ENCODE peak calls at places on chromosomes 5 and 9, in six cellular contexts. N is IMR-90, K is esophagus squamous epithelium, Q is breast epithelium, A is prostate gland, T is gastrocnemius medialis. X is an unnamed sample.
A peak's percentile ranks its signal among the peaks of the same experiment; 100 is the strongest.

GRCh38 chr9:114214181-114214580 is 58.8 kb downstream of the COL27A1 start:
- DNase-seq in N (peak; percentile 48), K (no peak), Q (no peak), A (peak; percentile 29), T (no peak), X (no peak)

GRCh38 chr5:59547731-59548130 is 345.8 kb downstream of the PDE4D start:
- DNase-seq in N (no peak), K (no peak), Q (no peak), A (no peak), T (no peak), X (no peak)

GRCh38 chr5:151733727-151734408 is 24.6 kb downstream of the ATOX1 start:
- DNase-seq in N (peak; percentile 41), K (no peak), Q (no peak), A (no peak), T (no peak), X (no peak)

GRCh38 chr5:132000677-132001453 is 10.6 kb downstream of the ACSL6 start:
- DNase-seq in N (no peak), K (no peak), Q (no peak), A (no peak), T (peak; percentile 58), X (no peak)

GRCh38 chr9:81490605-81491331 is 198.6 kb downstream of the TLE1 start:
- DNase-seq in N (peak; percentile 86), K (no peak), Q (no peak), A (no peak), T (no peak), X (no peak)

GRCh38 chr9:34437006-34437925 is 21.1 kb downstream of the FAM219A start:
- DNase-seq in N (peak; percentile 79), K (no peak), Q (no peak), A (peak; percentile 62), T (no peak), X (peak; percentile 80)

GRCh38 chr9:133490865-133491655 is 12.2 kb upstream of the SLC2A6 start:
- DNase-seq in N (no peak), K (no peak), Q (no peak), A (no peak), T (no peak), X (no peak)

GRCh38 chr5:23314827-23315226 is 192.6 kb upstream of the PRDM9 start:
- DNase-seq in N (peak; percentile 4), K (no peak), Q (no peak), A (no peak), T (no peak), X (no peak)

GRCh38 chr9:136773386-136774044 is 9.2 kb upstream of the LCN15 start:
- DNase-seq in N (no peak), K (no peak), Q (no peak), A (no peak), T (no peak), X (peak; percentile 53)

GRCh38 chr5:6408260-6408596 is 29.9 kb upstream of the MED10 start:
- DNase-seq in N (no peak), K (no peak), Q (no peak), A (no peak), T (no peak), X (no peak)

GRCh38 chr9:89256690-89257089 is 54.3 kb upstream of the CKS2 start:
- DNase-seq in N (no peak), K (no peak), Q (no peak), A (no peak), T (no peak), X (no peak)

GRCh38 chr5:106019271-106019670 is 1651.5 kb downstream of the EFNA5 start:
- DNase-seq in N (peak; percentile 62), K (no peak), Q (no peak), A (no peak), T (no peak), X (no peak)

GRCh38 chr9:136267261-136268111 is 21.9 kb upstream of the QSOX2 start:
- DNase-seq in N (peak; percentile 78), K (peak; percentile 26), Q (peak; percentile 65), A (peak; percentile 73), T (peak; percentile 32), X (peak; percentile 93)

GRCh38 chr5:150497989-150498317 is 10.0 kb upstream of the NDST1 start:
- DNase-seq in N (no peak), K (no peak), Q (no peak), A (no peak), T (no peak), X (no peak)

GRCh38 chr5:68047035-68047434 is 168.5 kb upstream of the PIK3R1 start:
- DNase-seq in N (peak; percentile 54), K (no peak), Q (no peak), A (no peak), T (no peak), X (no peak)

GRCh38 chr5:135184646-135185045 is 150.6 kb upstream of the PITX1 start:
- DNase-seq in N (no peak), K (no peak), Q (no peak), A (no peak), T (no peak), X (no peak)

GRCh38 chr5:128009399-128009798 is 74.2 kb upstream of the SLC12A2 start:
- DNase-seq in N (no peak), K (no peak), Q (no peak), A (no peak), T (no peak), X (no peak)

GRCh38 chr5:32419791-32420190 is 24.7 kb downstream of the ZFR start:
- DNase-seq in N (no peak), K (no peak), Q (no peak), A (no peak), T (no peak), X (no peak)

GRCh38 chr5:40206030-40206429 is 473.7 kb upstream of the PTGER4 start:
- DNase-seq in N (no peak), K (no peak), Q (no peak), A (no peak), T (no peak), X (no peak)

GRCh38 chr5:118981783-118982182 is 6.6 kb downstream of the DTWD2 start:
- DNase-seq in N (no peak), K (no peak), Q (no peak), A (no peak), T (no peak), X (no peak)

GRCh38 chr5:175103746-175104145 is 340.2 kb downstream of the DRD1 start:
- DNase-seq in N (no peak), K (no peak), Q (no peak), A (no peak), T (no peak), X (no peak)

GRCh38 chr9:134880484-134881312 is at the start of gene FCN2:
- DNase-seq in N (no peak), K (no peak), Q (no peak), A (no peak), T (no peak), X (no peak)

GRCh38 chr5:116785101-116785500 is 210.5 kb upstream of the SEMA6A start:
- DNase-seq in N (no peak), K (no peak), Q (no peak), A (no peak), T (no peak), X (no peak)

GRCh38 chr9:104093647-104094533 is at the start of gene SMC2:
- DNase-seq in N (peak; percentile 84), K (peak; percentile 58), Q (peak; percentile 87), A (peak; percentile 90), T (peak; percentile 79), X (peak; percentile 94)
- TF ChIP-seq POLR2A in N (peak; percentile 81), K (no peak), Q (no peak), A (peak; percentile 80), T (peak; percentile 67), X (peak; percentile 94)

GRCh38 chr9:125126019-125126746 is 17.1 kb downstream of the SCAI start:
- DNase-seq in N (peak; percentile 100), K (peak; percentile 46), Q (peak; percentile 67), A (peak; percentile 19), T (peak; percentile 79), X (peak; percentile 20)
- TF ChIP-seq POLR2A in N (no peak), K (no peak), Q (no peak), A (no peak), T (no peak), X (no peak)

GRCh38 chr9:4742246-4742645 is 1.2 kb upstream of the AK3 start:
- DNase-seq in N (no peak), K (no peak), Q (no peak), A (no peak), T (no peak), X (no peak)

GRCh38 chr9:4741365-4742031 is 496 bp upstream of the AK3 start:
- DNase-seq in N (no peak), K (no peak), Q (no peak), A (peak; percentile 38), T (no peak), X (peak; percentile 51)

GRCh38 chr9:4740373-4740622 is 704 bp downstream of the AK3 start:
- DNase-seq in N (no peak), K (no peak), Q (no peak), A (no peak), T (no peak), X (no peak)

GRCh38 chr9:4739587-4740372 is 1.2 kb downstream of the AK3 start:
- DNase-seq in N (no peak), K (no peak), Q (no peak), A (no peak), T (peak; percentile 75), X (no peak)

DNA sequence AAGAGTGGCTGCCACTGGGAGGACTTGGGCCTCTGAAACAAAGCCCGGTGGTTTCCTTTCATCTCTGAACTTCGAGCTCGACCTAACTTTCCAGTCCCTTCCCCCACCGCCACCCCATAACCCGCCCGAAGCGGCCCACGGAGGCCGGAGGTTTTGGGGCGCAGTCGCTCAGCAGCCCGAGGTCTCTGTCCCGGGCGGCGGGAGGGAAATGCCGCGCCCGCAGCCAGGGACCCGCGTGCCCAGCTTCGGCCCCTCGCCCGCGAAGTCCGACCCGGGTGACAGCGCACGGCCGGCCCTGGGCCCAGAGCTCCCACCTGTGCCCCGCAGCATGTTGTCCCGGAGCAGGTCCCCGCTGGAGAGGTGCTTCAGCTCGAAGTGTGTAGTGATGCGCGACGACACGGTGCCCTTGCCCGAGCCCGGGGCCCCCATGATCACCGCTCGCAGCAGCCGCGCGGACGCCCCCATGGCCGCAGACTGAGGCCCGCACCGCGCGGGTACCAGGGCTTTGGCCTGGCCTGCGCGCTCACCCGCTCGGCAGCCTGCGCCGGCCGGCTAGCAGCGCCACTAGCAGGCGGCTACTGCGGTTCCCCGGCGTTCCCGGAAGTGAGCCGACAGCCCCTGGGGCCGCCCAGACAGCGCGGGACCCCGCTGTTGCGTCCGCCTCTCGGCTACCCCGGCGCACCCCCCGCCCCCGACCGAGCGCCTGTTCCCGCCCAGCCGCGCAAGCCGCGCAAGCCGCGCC is at the start of gene AK3:
- DNase-seq in N (peak; percentile 82), K (peak; percentile 43), Q (peak; percentile 86), A (peak; percentile 89), T (peak; percentile 80), X (peak; percentile 94)
- TF ChIP-seq POLR2A in N (peak; percentile 78), K (no peak), Q (peak; percentile 29), A (peak; percentile 84), T (peak; percentile 89), X (peak; percentile 87)

DNA sequence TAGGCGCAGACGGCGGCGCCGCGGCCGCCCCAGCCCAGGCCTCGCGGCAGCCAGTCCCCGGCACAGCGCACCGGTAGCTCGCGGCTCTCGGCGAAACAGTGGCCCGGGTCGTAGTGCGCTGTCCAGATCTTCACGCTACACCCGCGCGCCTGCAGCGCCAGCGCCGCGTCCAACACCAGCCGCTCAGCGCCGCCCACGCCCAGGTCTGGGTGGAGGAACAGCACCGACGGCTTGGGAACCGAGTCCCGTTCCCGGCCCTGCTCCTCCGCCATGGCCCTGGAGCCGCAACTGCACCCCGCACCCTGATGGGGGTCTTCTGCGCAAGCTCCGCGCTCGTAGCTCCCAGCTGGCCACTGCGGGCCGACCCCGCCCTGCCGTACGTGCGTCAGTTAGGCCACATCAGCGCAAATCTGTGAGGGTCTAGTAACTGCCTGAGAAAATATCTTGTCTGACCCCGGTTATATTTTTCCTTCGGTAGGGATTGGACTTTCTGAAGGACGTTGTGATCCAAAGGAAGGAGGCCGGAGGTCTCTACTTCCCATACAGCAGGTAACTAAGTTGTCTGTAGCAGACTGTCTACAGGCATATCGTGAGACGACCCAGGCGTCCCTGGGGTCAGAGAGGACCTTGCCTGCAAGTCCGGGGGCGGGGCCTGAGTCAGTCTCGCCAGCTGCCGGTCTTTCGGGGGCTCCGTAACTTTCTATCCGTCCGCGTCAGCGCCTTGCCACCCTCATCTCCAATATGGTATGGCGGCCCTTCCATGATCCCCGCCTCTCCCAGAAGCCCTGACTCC is at the start of the genes ALG2 and SEC61B:
- DNase-seq in N (peak; percentile 96), K (peak; percentile 82), Q (peak; percentile 88), A (peak; percentile 89), T (peak; percentile 91), X (peak; percentile 98)
- TF ChIP-seq POLR2A in N (peak; percentile 96), K (no peak), Q (peak; percentile 30), A (peak; percentile 82), T (peak; percentile 98), X (peak; percentile 94)